ENCODE peak calls at places on chromosomes 5 and 9, in seven cellular contexts. O, M, F, H, U, V and G are unnamed samples. For H3K27me3, the result is how much of the 10 kb centered on the place peaks cover.

GRCh38 chr9:77997611-77998349 is 33.8 kb downstream of the GNAQ start:
- DNase-seq in V (peak), O (peak), F (no peak), M (peak), H (no peak), U (no peak), G (no peak)

GRCh38 chr9:87119328-87119881 is 172.1 kb upstream of the GAS1 start:
- DNase-seq in F (no peak), U (peak), M (peak), H (peak), O (peak), V (peak), G (peak)

GRCh38 chr9:88871669-88872068 is 119.6 kb upstream of the S1PR3 start:
- DNase-seq in F (no peak), O (no peak), V (no peak), M (no peak), U (no peak), H (no peak), G (no peak)

GRCh38 chr9:16828335-16829281 is 41.9 kb downstream of the BNC2 start:
- DNase-seq in M (peak), F (peak), V (peak), H (peak), O (peak), U (no peak), G (peak)

GRCh38 chr5:41815261-41815660 is 55.0 kb downstream of the OXCT1 start:
- DNase-seq in F (no peak), M (no peak), H (no peak), V (no peak), U (no peak), O (no peak), G (no peak)

GRCh38 chr5:78213799-78214198 is 80.7 kb downstream of the AP3B1 start:
- DNase-seq in M (no peak), V (no peak), H (no peak), F (no peak), U (no peak), O (no peak), G (no peak)

GRCh38 chr5:137185193-137185592 is 313.9 kb downstream of the SPOCK1 start:
- DNase-seq in H (no peak), M (no peak), V (no peak), O (no peak), U (no peak), F (no peak), G (no peak)

GRCh38 chr9:69371001-69371400 is 46.0 kb downstream of the ENTREP1 start:
- DNase-seq in M (no peak), O (no peak), V (no peak), F (no peak), U (no peak), H (no peak), G (no peak)

GRCh38 chr5:166948679-166949078 is 1342.8 kb upstream of the WWC1 start:
- DNase-seq in M (no peak), F (no peak), U (no peak), H (no peak), V (no peak), O (no peak), G (no peak)

GRCh38 chr5:127910307-127910956 is 173.1 kb upstream of the SLC12A2 start:
- DNase-seq in F (no peak), O (no peak), U (no peak), V (no peak), H (no peak), M (no peak), G (no peak)

DNA sequence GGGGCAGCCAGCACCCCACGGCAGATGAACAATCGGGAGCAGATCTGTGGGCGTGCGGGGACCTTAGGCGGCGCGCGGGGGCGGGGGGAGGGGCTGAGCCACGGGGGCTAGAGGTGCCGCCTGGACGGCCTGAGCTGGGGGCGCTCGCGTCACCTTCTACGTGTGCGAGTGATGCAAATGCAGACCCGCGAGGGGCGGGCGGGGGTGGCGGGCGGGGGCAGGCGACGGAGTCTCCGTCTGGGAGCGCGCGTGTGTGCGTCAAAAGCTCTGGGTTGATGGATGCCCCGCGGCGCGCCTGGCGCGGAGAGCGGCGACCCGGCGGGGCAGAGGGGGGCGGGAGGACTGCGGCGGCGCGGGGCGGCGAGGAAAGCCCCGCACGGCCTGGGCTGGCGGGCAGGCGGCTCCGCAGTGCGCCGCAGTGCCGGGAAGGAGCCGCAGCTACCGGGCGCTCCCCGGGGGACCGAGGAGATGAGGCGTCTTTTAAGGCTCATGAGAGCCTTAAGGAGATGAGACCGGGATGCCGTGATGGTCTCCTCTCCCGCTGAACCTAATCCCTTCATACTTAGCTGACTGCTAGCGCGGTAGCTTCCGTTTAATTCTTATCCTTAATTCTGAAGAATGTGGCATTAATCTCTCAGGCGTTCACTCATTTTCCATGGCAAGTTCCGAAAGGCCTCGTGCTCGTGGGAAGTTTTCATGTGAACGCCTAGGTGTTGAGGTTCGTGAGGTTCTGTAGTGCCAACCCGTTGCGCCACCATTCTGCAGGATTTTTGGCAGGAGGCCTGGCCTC is 1.5 kb downstream of the SV2C start:
- DNase-seq in U (no peak), H (no peak), V (peak), F (no peak), O (no peak), M (no peak), G (peak)
- H3K4me3 ChIP-seq in U (peak), H (no peak), V (peak), F (peak), O (no peak), M (peak), G (peak)

GRCh38 chr9:21255538-21256212 is 15.9 kb upstream of the IFNA14 start:
- DNase-seq in U (no peak), M (no peak), V (no peak), F (no peak), H (no peak), O (no peak), G (no peak)

GRCh38 chr9:21251638-21252037 is 11.8 kb upstream of the IFNA14 start:
- DNase-seq in O (no peak), M (no peak), F (no peak), H (no peak), V (no peak), U (no peak), G (no peak)

GRCh38 chr9:21251162-21251561 is 11.4 kb upstream of the IFNA14 start:
- DNase-seq in V (no peak), M (no peak), F (no peak), O (no peak), H (no peak), U (no peak), G (no peak)

GRCh38 chr9:21252727-21253547 is 13.1 kb upstream of the IFNA14 start:
- DNase-seq in V (no peak), U (no peak), F (no peak), H (peak), O (peak), M (no peak), G (peak)
- H3K27me3 ChIP-seq in V (under half), U (under half), F (under half), H (under half), O (under half), M (under half), G (under half)

GRCh38 chr5:80275347-80275746 is 19.5 kb upstream of the SERINC5 start:
- DNase-seq in M (no peak), U (no peak), V (peak), H (no peak), O (no peak), F (no peak), G (peak)
- TF ChIP-seq CTCF in M (peak), U (no peak), V (peak), H (peak), O (peak), F (no peak), G (peak)

GRCh38 chr5:72206994-72207393 is 99.7 kb downstream of the MAP1B start:
- DNase-seq in F (no peak), H (no peak), V (no peak), O (no peak), M (no peak), U (no peak), G (no peak)
- H3K4me3 ChIP-seq in F (no peak), H (no peak), V (no peak), O (no peak), M (no peak), U (no peak), G (no peak)

GRCh38 chr5:43042626-43043399 is 2.7 kb upstream of the ANXA2R start:
- DNase-seq in M (peak), V (peak), O (peak), F (peak), U (peak), H (peak), G (peak)
- H3K27me3 ChIP-seq in M (under half), V (under half), O (under half), F (half or more), U (half or more), H (under half), G (under half)

GRCh38 chr5:594241-594860 is 17.8 kb upstream of the CEP72 start:
- DNase-seq in F (peak), M (no peak), V (no peak), O (no peak), U (peak), H (no peak), G (no peak)

GRCh38 chr5:597871-598563 is 14.1 kb upstream of the CEP72 start:
- DNase-seq in H (no peak), M (no peak), F (no peak), V (no peak), U (no peak), O (no peak), G (no peak)

GRCh38 chr5:593511-593910 is 18.6 kb upstream of the CEP72 start:
- DNase-seq in F (peak), O (no peak), U (peak), H (no peak), M (no peak), V (no peak), G (no peak)

GRCh38 chr5:592158-592557 is 20.0 kb upstream of the CEP72 start:
- DNase-seq in M (no peak), V (no peak), U (peak), H (no peak), F (peak), O (no peak), G (no peak)

DNA sequence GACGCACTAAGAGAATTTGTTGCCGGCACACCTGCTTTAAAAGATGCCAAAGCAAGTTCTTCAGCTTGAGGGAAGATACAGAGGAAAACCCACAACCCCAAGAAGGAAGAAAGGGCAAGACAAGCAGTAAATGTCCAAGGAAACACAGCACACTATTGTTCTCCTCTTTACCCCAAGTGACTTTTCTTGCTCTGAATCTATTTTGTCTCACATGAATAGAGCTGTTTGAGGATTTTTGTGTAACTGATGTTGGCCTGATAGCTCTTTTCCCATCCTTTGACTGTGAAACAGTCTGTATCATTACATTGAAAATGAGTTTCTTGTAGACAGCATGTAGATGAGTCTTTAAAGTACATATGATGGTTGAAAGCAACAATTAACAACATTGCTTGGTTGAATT is 16.9 kb upstream of the CEP72 start:
- DNase-seq in F (no peak), O (no peak), V (no peak), U (no peak), M (no peak), H (no peak), G (no peak)
- TF ChIP-seq CTCF in F (no peak), O (no peak), V (no peak), U (no peak), M (no peak), H (no peak), G (no peak)

GRCh38 chr9:72579190-72579589 is 57.8 kb downstream of the TMC1 start:
- DNase-seq in O (peak), H (peak), V (no peak), U (peak), F (no peak), M (peak), G (no peak)
- H3K4me3 ChIP-seq in O (peak), H (no peak), V (no peak), U (no peak), F (no peak), M (no peak), G (no peak)

DNA sequence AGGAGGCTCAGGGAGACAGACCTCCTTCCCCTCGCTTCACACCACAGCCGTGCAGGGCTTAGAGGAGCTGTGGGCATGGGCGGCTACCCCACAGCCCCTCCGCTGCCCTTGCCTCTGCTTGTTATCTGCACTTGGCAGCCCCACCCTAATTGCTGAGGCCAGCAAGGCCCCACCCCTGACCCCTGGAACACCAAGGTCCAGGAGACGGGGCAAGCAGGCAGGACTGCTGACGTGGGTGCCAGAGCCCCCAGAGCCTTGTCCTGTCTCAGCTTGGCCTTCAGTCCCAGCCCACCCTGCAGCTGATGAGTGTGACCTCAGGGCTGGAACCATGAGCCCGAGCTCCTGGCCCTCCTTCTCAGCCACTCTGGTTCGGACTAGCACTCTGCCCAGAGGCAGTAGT is 29.1 kb upstream of the NEURL1B start:
- DNase-seq in F (no peak), V (no peak), M (no peak), H (no peak), O (no peak), U (no peak), G (no peak)
- H3K27me3 ChIP-seq in F (under half), V (under half), M (under half), H (under half), O (under half), U (under half), G (under half)

GRCh38 chr5:179766021-179766725 is 27.6 kb upstream of the LTC4S start:
- DNase-seq in U (no peak), V (peak), F (no peak), O (peak), M (no peak), H (peak), G (no peak)

GRCh38 chr5:179766726-179767455 is 26.9 kb upstream of the LTC4S start:
- DNase-seq in M (no peak), U (no peak), F (no peak), V (no peak), H (no peak), O (no peak), G (no peak)

GRCh38 chr5:179769276-179769675 is 24.5 kb upstream of the LTC4S start:
- DNase-seq in F (no peak), H (no peak), V (no peak), U (no peak), M (no peak), O (peak), G (no peak)

GRCh38 chr5:179769796-179770195 is 24.0 kb upstream of the LTC4S start:
- DNase-seq in F (no peak), U (no peak), H (no peak), O (no peak), M (no peak), V (no peak), G (no peak)

GRCh38 chr5:179768326-179769085 is 25.3 kb upstream of the LTC4S start:
- DNase-seq in F (no peak), M (no peak), V (no peak), O (no peak), H (no peak), U (no peak), G (no peak)
- TF ChIP-seq CTCF in F (no peak), M (no peak), V (peak), O (no peak), H (peak), U (no peak), G (no peak)